ENCODE peak calls at places on chromosomes 1 and 21, in nine cellular contexts. G is H1, Y is transverse colon, V is upper lobe of left lung, W is GM12878, L is suprapubic skin, C is HepG2, O is stomach, P is esophagus muscularis mucosa. Z is an unnamed sample.

GRCh38 chr1:216388558-216388957 is 34.7 kb downstream of the USH2A start:
- DNase-seq in G (peak), Y (no peak), V (no peak), W (no peak), L (no peak), C (no peak), O (no peak), P (no peak), Z (no peak)

GRCh38 chr1:84247425-84248220 is 53.9 kb upstream of the SAMD13 start:
- DNase-seq in G (no peak), Y (peak), V (no peak), W (no peak), L (no peak), C (no peak), O (no peak), P (no peak), Z (no peak)

GRCh38 chr1:28085129-28085528 is 3.3 kb downstream of the EYA3 start:
- DNase-seq in G (no peak), Y (no peak), V (no peak), W (no peak), L (no peak), C (no peak), O (no peak), P (no peak), Z (no peak)

GRCh38 chr21:33127154-33127893 is 57.4 kb downstream of the OLIG1 start:
- DNase-seq in G (no peak), Y (peak), V (peak), W (peak), L (peak), C (peak), O (peak), P (no peak), Z (no peak)

GRCh38 chr21:45002381-45003204 is 62.8 kb downstream of the SLX9 start:
- DNase-seq in G (no peak), Y (no peak), V (no peak), W (no peak), L (peak), C (no peak), O (no peak), P (no peak), Z (no peak)

GRCh38 chr1:86703696-86704455 is 500 bp upstream of the SH3GLB1 start:
- DNase-seq in G (peak), Y (no peak), V (no peak), W (peak), L (peak), C (peak), O (no peak), P (peak), Z (peak)

GRCh38 chr1:227192163-227192562 is 126.1 kb downstream of the CDC42BPA start:
- DNase-seq in G (peak), Y (peak), V (no peak), W (peak), L (no peak), C (no peak), O (peak), P (no peak), Z (no peak)

GRCh38 chr1:46472503-46473181 is 17.0 kb upstream of the DMBX1 start:
- DNase-seq in G (no peak), Y (no peak), V (no peak), W (no peak), L (no peak), C (no peak), O (no peak), P (no peak), Z (no peak)

GRCh38 chr1:96309783-96310182 is 411.8 kb upstream of the PTBP2 start:
- DNase-seq in G (no peak), Y (no peak), V (peak), W (no peak), L (peak), C (no peak), O (no peak), P (no peak), Z (no peak)

GRCh38 chr1:203250936-203251335 is 21.5 kb upstream of the CHIT1 start:
- DNase-seq in G (no peak), Y (no peak), V (no peak), W (no peak), L (no peak), C (no peak), O (no peak), P (no peak), Z (no peak)

GRCh38 chr1:41884256-41885240 is 34.2 kb downstream of the HIVEP3 start:
- DNase-seq in G (no peak), Y (no peak), V (no peak), W (no peak), L (no peak), C (no peak), O (no peak), P (no peak), Z (no peak)

GRCh38 chr1:30473920-30474817 is 249.2 kb downstream of the MATN1 start:
- DNase-seq in G (no peak), Y (no peak), V (peak), W (no peak), L (peak), C (no peak), O (peak), P (no peak), Z (peak)

GRCh38 chr1:185850366-185850765 is 116.2 kb downstream of the HMCN1 start:
- DNase-seq in G (no peak), Y (no peak), V (no peak), W (no peak), L (no peak), C (no peak), O (no peak), P (no peak), Z (no peak)

GRCh38 chr1:110677526-110677925 is 2.8 kb upstream of the KCNA3 start:
- DNase-seq in G (no peak), Y (no peak), V (no peak), W (no peak), L (no peak), C (peak), O (no peak), P (no peak), Z (no peak)

GRCh38 chr1:117579221-117579906 is 26.5 kb upstream of the TENT5C start:
- DNase-seq in G (no peak), Y (no peak), V (no peak), W (no peak), L (no peak), C (no peak), O (no peak), P (no peak), Z (peak)

GRCh38 chr1:227952374-227953021 is 4.8 kb upstream of the WNT9A start:
- DNase-seq in G (no peak), Y (no peak), V (peak), W (no peak), L (peak), C (no peak), O (peak), P (no peak), Z (peak)

GRCh38 chr21:31798842-31799691 is 67.1 kb upstream of the SCAF4 start:
- DNase-seq in G (no peak), Y (no peak), V (peak), W (no peak), L (no peak), C (no peak), O (no peak), P (peak), Z (no peak)

GRCh38 chr1:196875935-196876334 is 11.9 kb upstream of the CFHR4 start:
- DNase-seq in G (no peak), Y (no peak), V (no peak), W (no peak), L (no peak), C (no peak), O (no peak), P (no peak), Z (no peak)

GRCh38 chr1:204077979-204078696 is 5.2 kb downstream of the SOX13 start:
- DNase-seq in G (peak), Y (no peak), V (peak), W (no peak), L (no peak), C (peak), O (peak), P (no peak), Z (no peak)

GRCh38 chr1:118963456-118964430 is 24.4 kb downstream of the TBX15 start:
- DNase-seq in G (no peak), Y (no peak), V (no peak), W (no peak), L (no peak), C (peak), O (no peak), P (peak), Z (no peak)
- TF ChIP-seq POLR2A in G (no peak), Y (no peak), V (no peak), W (no peak), L (no peak), C (peak), O (no peak), P (no peak), Z (no peak)

DNA sequence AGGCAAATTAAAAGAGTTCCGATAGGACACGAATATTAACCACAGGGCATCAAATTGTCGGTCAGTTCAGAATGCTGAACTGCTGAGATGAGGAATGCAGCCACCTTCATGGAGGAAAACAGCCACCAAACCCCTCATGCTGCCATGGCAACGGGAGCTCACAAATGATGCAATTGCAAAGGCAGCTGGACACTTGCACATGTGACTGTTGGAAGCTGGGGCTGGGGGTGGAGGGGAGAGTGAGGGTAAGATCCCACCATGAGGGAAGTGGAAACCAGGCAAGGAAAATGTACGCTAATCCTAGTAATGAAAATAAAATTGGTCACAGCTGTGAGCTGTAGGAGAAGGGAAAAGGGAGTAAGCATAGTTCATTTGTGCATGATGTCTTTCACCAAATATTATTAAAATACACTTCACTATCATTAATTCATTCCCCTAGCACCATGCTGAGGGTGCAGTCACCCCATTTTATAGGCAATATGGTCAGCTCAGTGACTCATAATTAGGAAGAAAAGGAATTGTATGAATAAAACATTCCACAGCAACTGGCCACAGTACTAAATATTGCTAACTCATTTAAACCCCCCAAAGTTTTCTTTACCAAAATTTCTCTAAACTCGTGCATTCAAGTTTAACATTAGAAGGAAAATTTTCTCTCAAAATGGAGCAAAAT is 15.3 kb downstream of the BECN2 start:
- DNase-seq in G (no peak), Y (no peak), V (no peak), W (no peak), L (no peak), C (peak), O (no peak), P (no peak), Z (no peak)
- TF ChIP-seq POLR2AphosphoS5 in G (no peak), Y (no peak), V (no peak), W (no peak), L (no peak), C (no peak), O (no peak), P (no peak), Z (no peak)

DNA sequence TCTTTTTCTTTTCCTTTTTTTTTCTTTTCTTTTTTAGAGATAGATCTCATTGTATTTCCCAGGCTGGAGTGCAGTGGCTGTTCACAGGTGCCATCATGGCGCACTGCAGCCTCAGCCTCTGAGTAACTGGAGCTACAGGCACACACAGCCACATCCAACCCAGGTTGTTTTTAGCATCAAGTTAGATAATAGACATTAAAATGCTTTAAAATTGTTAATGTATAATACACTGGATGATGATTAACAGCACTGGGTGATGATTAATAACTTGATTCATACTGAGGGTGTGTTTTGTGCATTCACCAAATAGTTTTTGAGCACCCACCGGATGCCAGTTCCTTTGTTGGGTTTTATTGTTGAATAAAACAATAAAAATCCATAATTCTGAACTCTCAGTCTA is 75.2 kb downstream of the BEND5 start:
- DNase-seq in G (no peak), Y (no peak), V (no peak), W (no peak), L (no peak), C (no peak), O (no peak), P (no peak), Z (no peak)
- TF ChIP-seq EP300 in G (no peak), Y (no peak), V (no peak), W (no peak), L (no peak), C (no peak), O (no peak), P (no peak), Z (no peak)

DNA sequence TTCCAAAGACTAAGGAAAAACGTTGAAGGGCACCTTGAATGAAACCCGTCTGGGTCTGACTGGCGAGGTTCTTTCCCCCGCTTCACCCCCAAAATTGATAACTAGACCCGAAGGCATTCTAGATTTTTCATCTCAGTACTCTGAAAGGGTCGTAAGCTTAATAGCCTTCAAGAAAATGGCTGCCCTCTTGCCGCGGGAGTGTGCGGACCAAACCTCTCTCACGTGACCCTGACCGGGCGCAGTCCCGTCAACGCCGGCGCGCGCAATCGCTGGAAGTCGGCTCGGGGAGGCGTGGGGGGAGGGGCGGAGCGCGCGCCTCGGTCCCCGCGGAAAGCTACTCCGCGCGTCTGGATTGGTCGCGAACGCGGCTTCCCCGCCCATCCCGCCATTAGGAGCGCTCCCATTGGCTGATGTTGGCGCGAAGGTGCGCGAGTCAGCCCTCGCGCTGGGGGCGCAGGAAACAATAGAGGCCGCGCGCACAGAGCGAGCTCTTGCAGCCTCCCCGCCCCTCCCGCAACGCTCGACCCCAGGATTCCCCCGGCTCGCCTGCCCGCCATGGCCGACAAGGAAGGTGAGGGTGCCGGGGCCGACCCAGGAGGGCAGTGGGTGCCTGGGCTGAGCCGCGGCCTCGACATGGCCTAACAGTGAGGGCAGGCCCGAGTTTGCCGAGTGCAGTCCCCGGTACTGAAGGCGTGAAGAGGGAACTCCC is at the start of gene RBBP4:
- DNase-seq in G (peak), Y (peak), V (peak), W (peak), L (peak), C (peak), O (peak), P (peak), Z (peak)
- TF ChIP-seq POLR2A in G (no peak), Y (peak), V (no peak), W (peak), L (no peak), C (no peak), O (peak), P (peak), Z (peak)

GRCh38 chr1:175413367-175413766 is 220.8 kb upstream of the KIAA0040 start:
- DNase-seq in G (no peak), Y (no peak), V (no peak), W (peak), L (no peak), C (no peak), O (no peak), P (no peak), Z (no peak)

GRCh38 chr1:175415133-175415712 is 222.6 kb upstream of the KIAA0040 start:
- DNase-seq in G (no peak), Y (no peak), V (no peak), W (no peak), L (no peak), C (no peak), O (no peak), P (no peak), Z (no peak)

GRCh38 chr1:175410560-175410959 is 218.0 kb upstream of the KIAA0040 start:
- DNase-seq in G (no peak), Y (no peak), V (no peak), W (no peak), L (no peak), C (no peak), O (no peak), P (no peak), Z (no peak)

GRCh38 chr1:175409938-175410337 is 217.4 kb upstream of the KIAA0040 start:
- DNase-seq in G (no peak), Y (no peak), V (no peak), W (no peak), L (no peak), C (no peak), O (no peak), P (no peak), Z (no peak)
- TF ChIP-seq POLR2AphosphoS5 in G (no peak), Y (no peak), V (no peak), W (no peak), L (no peak), C (no peak), O (no peak), P (no peak), Z (no peak)

DNA sequence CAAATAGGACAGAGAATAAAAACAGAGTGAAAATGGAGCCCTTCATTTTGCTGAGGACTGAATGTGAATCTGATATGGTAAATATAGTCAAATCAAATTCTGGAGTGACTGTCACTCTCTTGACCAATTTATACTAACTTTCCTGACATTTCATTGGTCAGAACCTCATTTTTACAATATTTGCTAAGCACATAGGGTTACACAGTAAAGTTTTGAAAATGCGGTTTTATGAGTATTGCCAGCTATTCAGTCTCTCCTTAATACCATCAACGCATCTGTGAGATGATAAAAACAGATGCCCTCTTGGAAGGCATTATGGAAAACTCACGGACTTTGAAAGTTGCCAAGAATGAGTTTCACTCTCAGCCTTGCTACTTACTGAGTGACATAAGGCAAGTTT is at the start of gene INSL5:
- DNase-seq in G (no peak), Y (no peak), V (no peak), W (no peak), L (no peak), C (no peak), O (no peak), P (no peak), Z (no peak)
- TF ChIP-seq EP300 in G (no peak), Y (no peak), V (no peak), W (no peak), L (no peak), C (no peak), O (no peak), P (no peak), Z (no peak)

DNA sequence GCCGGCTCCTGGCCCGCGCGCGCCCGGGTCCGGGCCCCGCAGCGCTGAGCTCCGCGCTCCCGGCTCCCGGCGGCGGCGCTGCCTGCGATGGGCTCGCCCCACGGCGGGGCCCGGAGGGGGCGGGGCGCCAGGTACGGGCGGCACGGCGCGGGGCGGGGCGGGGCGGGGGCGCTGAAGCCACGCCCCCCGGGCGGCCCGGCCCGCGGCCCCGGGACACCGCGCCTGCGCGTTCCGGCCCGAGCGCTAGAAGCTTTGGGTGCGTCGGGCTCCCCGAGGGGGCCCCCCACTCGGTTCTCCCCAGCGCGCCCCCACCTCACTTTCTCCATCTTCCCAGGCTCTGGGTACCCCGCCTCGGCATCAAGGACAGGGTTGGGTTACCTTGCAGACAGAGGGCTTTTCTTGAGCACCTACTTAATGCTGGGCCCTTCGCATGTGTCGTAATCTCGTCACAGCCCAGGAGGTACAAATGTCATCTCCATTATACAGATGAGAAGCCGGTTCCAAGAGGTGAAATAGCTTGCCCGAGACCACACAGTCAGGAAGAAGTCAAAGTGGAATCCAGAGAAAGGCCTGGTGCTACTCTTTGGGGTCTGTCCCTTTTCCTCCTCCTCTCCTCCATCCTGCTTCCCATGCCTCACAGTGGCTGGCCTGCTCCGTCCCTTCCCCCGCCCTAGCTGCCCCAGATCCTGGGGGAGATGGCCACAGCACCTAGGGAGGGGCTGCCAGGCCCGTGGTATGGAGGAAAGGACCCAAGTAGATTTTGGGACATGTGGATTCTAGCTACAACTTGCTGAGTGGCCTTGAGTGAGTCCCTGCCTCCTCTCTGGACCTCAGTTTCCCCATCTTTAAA is 46.5 kb downstream of the RAP1GAP start:
- DNase-seq in G (no peak), Y (peak), V (peak), W (no peak), L (no peak), C (no peak), O (peak), P (no peak), Z (no peak)
- TF ChIP-seq POLR2A in G (no peak), Y (no peak), V (no peak), W (no peak), L (no peak), C (no peak), O (no peak), P (no peak), Z (no peak)

DNA sequence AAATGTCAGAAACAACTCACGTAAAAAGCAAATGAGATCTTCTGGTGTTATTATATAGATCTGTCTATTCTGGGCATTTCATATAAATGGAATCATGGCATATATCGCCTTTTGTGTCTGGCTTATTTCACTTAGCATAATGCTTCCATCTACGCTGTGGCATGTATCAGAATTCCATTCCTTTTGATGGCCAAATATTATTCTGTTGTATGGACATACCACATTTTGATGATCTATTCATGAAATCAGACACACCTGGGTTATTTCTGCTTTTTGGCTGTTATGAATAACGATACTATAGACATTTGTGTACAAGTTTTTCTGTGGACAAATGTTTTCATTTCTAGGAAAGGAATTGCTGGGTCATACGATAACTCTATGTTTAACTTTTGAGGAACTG is 7.7 kb downstream of the ENAH start:
- DNase-seq in G (no peak), Y (no peak), V (no peak), W (no peak), L (no peak), C (no peak), O (no peak), P (no peak), Z (no peak)
- TF ChIP-seq POLR2AphosphoS5 in G (no peak), Y (no peak), V (no peak), W (no peak), L (no peak), C (no peak), O (no peak), P (no peak), Z (no peak)

GRCh38 chr1:43368646-43369020 is 822 bp upstream of the ELOVL1 start:
- DNase-seq in G (no peak), Y (no peak), V (no peak), W (no peak), L (no peak), C (no peak), O (no peak), P (no peak), Z (no peak)
- TF ChIP-seq EP300 in G (no peak), Y (no peak), V (no peak), W (no peak), L (no peak), C (no peak), O (no peak), P (no peak), Z (no peak)

Z was measured in sigmoid colon.